ENCODE peak calls at places on chromosomes 2 and 18, in nine cellular contexts. V, Z, I, H, T, E, P, D and A are unnamed samples.
A peak's percentile ranks its signal among the peaks of the same experiment; 100 is the strongest.

GRCh38 chr2:105802587-105802986 is 57.9 kb downstream of the NCK2 start:
- DNase-seq in V (no peak), Z (no peak), I (no peak), H (no peak), T (no peak), E (no peak), P (no peak), D (peak; percentile 58), A (no peak)

GRCh38 chr18:35215026-35215425 is 25.8 kb upstream of the ZNF397 start:
- DNase-seq in V (no peak), Z (no peak), I (no peak), H (no peak), T (no peak), E (no peak), P (no peak), D (no peak), A (no peak)

GRCh38 chr18:57772387-57772799 is 30.7 kb downstream of the ATP8B1 start:
- DNase-seq in V (no peak), Z (no peak), I (no peak), H (peak; percentile 43), T (no peak), E (no peak), P (no peak), D (no peak), A (peak; percentile 33)

GRCh38 chr2:43157506-43158232 is 68.7 kb downstream of the ZFP36L2 start:
- DNase-seq in V (no peak), Z (no peak), I (no peak), H (no peak), T (no peak), E (no peak), P (no peak), D (no peak), A (no peak)

GRCh38 chr18:8443505-8443904 is 165.7 kb upstream of the RAB12 start:
- DNase-seq in V (no peak), Z (no peak), I (no peak), H (no peak), T (no peak), E (no peak), P (no peak), D (no peak), A (peak; percentile 62)

GRCh38 chr2:10524341-10524740 is 76.2 kb upstream of the ODC1 start:
- DNase-seq in V (no peak), Z (no peak), I (no peak), H (no peak), T (no peak), E (no peak), P (no peak), D (no peak), A (no peak)

GRCh38 chr2:210961249-210961648 is 404.9 kb downstream of the CPS1 start:
- DNase-seq in V (no peak), Z (no peak), I (no peak), H (no peak), T (no peak), E (no peak), P (no peak), D (no peak), A (peak; percentile 68)

GRCh38 chr18:31125878-31126277 is 23.7 kb upstream of the DSC2 start:
- DNase-seq in V (no peak), Z (no peak), I (no peak), H (no peak), T (no peak), E (no peak), P (no peak), D (no peak), A (no peak)

GRCh38 chr18:53426656-53427055 is 797.8 kb downstream of the MBD2 start:
- DNase-seq in V (no peak), Z (no peak), I (peak; percentile 60), H (no peak), T (no peak), E (no peak), P (no peak), D (no peak), A (no peak)